ENCODE peak calls at places on chromosomes 13 and 19, in seven cellular contexts. R is stimulated activated CD4-positive, alpha-beta T cell treated with anti-CD3 and anti-CD28 coated beads, TNF-alpha, amount 100 ng/mL, for 1 hour; I is B cell; W is stimulated activated CD8-positive, alpha-beta memory T cell treated with anti-CD3 and anti-CD28 coated beads, Interleukin-7, amount 100 ng/mL, for 4 hours; B is NCI-H1930; N is cardiac muscle cell; T is left colon. K is an unnamed sample.

GRCh38 chr19:39740395-39740794 is 2.6 kb upstream of the CLC start:
- DNase-seq in R (no peak), T (no peak), I (no peak), N (no peak), W (peak; percentile 18), B (no peak), K (no peak)

GRCh38 chr13:112358156-112358555 is 18.0 kb upstream of the SPACA7 start:
- DNase-seq in N (no peak), R (no peak), B (no peak), W (no peak), I (no peak), T (no peak), K (no peak)

GRCh38 chr19:17794731-17795494 is at the start of gene B3GNT3:
- DNase-seq in B (no peak), I (no peak), T (peak; percentile 94), N (peak; percentile 58), W (no peak), R (no peak), K (no peak)

GRCh38 chr13:40272776-40273139 is 393.7 kb downstream of the FOXO1 start:
- DNase-seq in N (peak; percentile 33), T (no peak), R (no peak), W (no peak), I (no peak), B (no peak), K (no peak)

GRCh38 chr19:37932985-37933953 is 26.3 kb downstream of the SIPA1L3 start:
- DNase-seq in I (no peak), T (peak; percentile 86), R (no peak), N (peak; percentile 18), W (no peak), B (no peak), K (no peak)

GRCh38 chr19:50702870-50703829 is 16.5 kb downstream of the SHANK1 start:
- DNase-seq in W (no peak), B (no peak), N (peak; percentile 18), R (no peak), I (no peak), T (no peak), K (no peak)

GRCh38 chr13:33904431-33904830 is 86.5 kb downstream of the RFC3 start:
- DNase-seq in B (no peak), N (no peak), W (no peak), I (no peak), R (no peak), T (no peak), K (no peak)

GRCh38 chr19:47109541-47110375 is 3.8 kb downstream of the ZC3H4 start:
- DNase-seq in W (peak; percentile 30), R (peak; percentile 35), N (peak; percentile 61), T (peak; percentile 60), B (no peak), I (no peak), K (no peak)

GRCh38 chr13:99280166-99280565 is 22.0 kb upstream of the GPR18 start:
- DNase-seq in R (no peak), T (no peak), B (no peak), N (no peak), I (no peak), W (no peak), K (no peak)

GRCh38 chr13:114043421-114044053 is 69.7 kb upstream of the C13orf46 start:
- DNase-seq in W (no peak), I (no peak), T (peak; percentile 48), N (peak; percentile 96), B (no peak), R (no peak), K (no peak)

GRCh38 chr13:93309886-93310520 is 83.4 kb downstream of the GPC6 start:
- DNase-seq in I (no peak), W (no peak), B (no peak), N (peak; percentile 95), T (no peak), R (no peak), K (no peak)

GRCh38 chr13:25489238-25489637 is 117.5 kb downstream of the ATP8A2 start:
- DNase-seq in I (no peak), N (no peak), T (no peak), R (no peak), W (no peak), B (no peak), K (no peak)

GRCh38 chr19:17441241-17442135 is 7.0 kb downstream of the TMEM221 start:
- DNase-seq in R (no peak), T (no peak), B (no peak), I (no peak), W (no peak), N (peak; percentile 41), K (no peak)

GRCh38 chr13:28680541-28680940 is 21.6 kb downstream of the POMP start:
- DNase-seq in I (no peak), T (no peak), B (no peak), R (no peak), W (no peak), N (no peak), K (no peak)

GRCh38 chr13:113231306-113232207 is 22.1 kb downstream of the CUL4A start:
- DNase-seq in I (no peak), N (no peak), R (no peak), T (no peak), B (no peak), W (peak; percentile 54), K (no peak)

GRCh38 chr13:39900106-39900750 is 244.8 kb downstream of the COG6 start:
- DNase-seq in R (no peak), I (no peak), N (peak; percentile 81), W (no peak), T (no peak), B (no peak), K (no peak)

GRCh38 chr13:76903544-76904162 is 17.4 kb upstream of the KCTD12 start:
- DNase-seq in B (peak; percentile 28), N (peak; percentile 87), T (peak; percentile 36), I (peak; percentile 73), W (peak; percentile 59), R (peak; percentile 36), K (peak; percentile 25)

GRCh38 chr13:28181413-28181812 is 43.1 kb downstream of the PAN3 start:
- DNase-seq in R (no peak), T (no peak), N (peak; percentile 20), B (no peak), W (no peak), I (no peak), K (no peak)

GRCh38 chr13:107205318-107206112 is 637.6 kb upstream of the ARGLU1 start:
- DNase-seq in W (peak; percentile 13), N (peak; percentile 80), R (peak; percentile 35), B (peak; percentile 73), T (no peak), I (peak; percentile 59), K (no peak)